ENCODE peak calls at places on chromosomes 13 and 19, in seven cellular contexts. A is heart left ventricle, M is pancreas, U is thoracic aorta, Z is K562, O is brain microvascular endothelial cell, D is dorsolateral prefrontal cortex. I is an unnamed sample.

GRCh38 chr19:44055870-44056269 is 4.0 kb downstream of the ZNF223 start:
- DNase-seq in A (no peak), M (no peak), U (no peak), Z (no peak), O (no peak), D (no peak), I (no peak)

GRCh38 chr13:41639955-41640780 is 182.8 kb downstream of the RGCC start:
- DNase-seq in A (peak; percentile 37), M (no peak), U (no peak), Z (no peak), O (no peak), D (no peak), I (no peak)

GRCh38 chr13:42239644-42240043 is 32.3 kb upstream of the AKAP11 start:
- DNase-seq in A (no peak), M (no peak), U (no peak), Z (no peak), O (no peak), D (no peak), I (no peak)

GRCh38 chr13:40776681-40777165 is 5.7 kb upstream of the MRPS31 start:
- DNase-seq in A (no peak), M (no peak), U (no peak), Z (no peak), O (peak; percentile 30), D (no peak), I (peak; percentile 79)

GRCh38 chr13:110713981-110714797 is 689 bp downstream of the ING1 start:
- DNase-seq in A (peak; percentile 65), M (peak; percentile 72), U (no peak), Z (no peak), O (peak; percentile 40), D (peak; percentile 59), I (peak; percentile 84)

GRCh38 chr19:41018736-41019290 is 27.7 kb downstream of the CYP2B6 start:
- DNase-seq in A (no peak), M (no peak), U (no peak), Z (no peak), O (no peak), D (no peak), I (no peak)

GRCh38 chr19:9054207-9054606 is 32.7 kb upstream of the OR1M1 start:
- DNase-seq in A (no peak), M (no peak), U (no peak), Z (no peak), O (no peak), D (no peak), I (no peak)

GRCh38 chr19:49983645-49984229 is 22.8 kb upstream of the SIGLEC11 start:
- DNase-seq in A (peak; percentile 28), M (peak; percentile 88), U (peak; percentile 38), Z (peak; percentile 78), O (peak; percentile 28), D (peak; percentile 49), I (peak; percentile 78)

GRCh38 chr19:51461723-51462161 is 3.5 kb upstream of the SIGLEC8 start:
- DNase-seq in A (peak; percentile 14), M (no peak), U (no peak), Z (no peak), O (no peak), D (no peak), I (no peak)

GRCh38 chr19:30133803-30134202 is 191.8 kb downstream of the URI1 start:
- DNase-seq in A (no peak), M (peak; percentile 22), U (no peak), Z (no peak), O (no peak), D (no peak), I (no peak)

GRCh38 chr13:110634558-110634957 is 19.2 kb downstream of the NAXD start:
- DNase-seq in A (no peak), M (no peak), U (no peak), Z (no peak), O (peak; percentile 96), D (no peak), I (no peak)

GRCh38 chr13:110559986-110560385 is 1.5 kb downstream of the RAB20 start:
- DNase-seq in A (no peak), M (no peak), U (no peak), Z (no peak), O (no peak), D (no peak), I (no peak)

GRCh38 chr13:110431851-110432294 is 124.8 kb downstream of the COL4A2 start:
- DNase-seq in A (peak; percentile 66), M (no peak), U (no peak), Z (no peak), O (no peak), D (no peak), I (no peak)

GRCh38 chr13:104015646-104016396 is 949.6 kb upstream of the SLC10A2 start:
- DNase-seq in A (no peak), M (no peak), U (no peak), Z (no peak), O (peak; percentile 94), D (no peak), I (no peak)

GRCh38 chr19:43132696-43133095 is 50.2 kb upstream of the PSG2 start:
- DNase-seq in A (no peak), M (no peak), U (no peak), Z (no peak), O (no peak), D (no peak), I (no peak)

GRCh38 chr13:23695711-23696512 is 125.7 kb downstream of the TNFRSF19 start:
- DNase-seq in A (peak; percentile 35), M (no peak), U (no peak), Z (no peak), O (no peak), D (no peak), I (peak; percentile 82)

GRCh38 chr13:21046203-21046602 is 15.2 kb downstream of the LATS2 start:
- DNase-seq in A (no peak), M (no peak), U (no peak), Z (no peak), O (no peak), D (no peak), I (no peak)

GRCh38 chr19:16920816-16921529 is 32.2 kb downstream of the F2RL3 start:
- DNase-seq in A (no peak), M (no peak), U (no peak), Z (peak; percentile 90), O (peak; percentile 92), D (no peak), I (no peak)

GRCh38 chr13:112690242-112690943 is 555 bp downstream of the ATP11A start:
- DNase-seq in A (peak; percentile 57), M (peak; percentile 81), U (no peak), Z (no peak), O (no peak), D (peak; percentile 35), I (peak; percentile 55)

GRCh38 chr13:68099616-68100015 is 869.5 kb upstream of the PCDH9 start:
- DNase-seq in A (no peak), M (no peak), U (no peak), Z (no peak), O (peak; percentile 81), D (no peak), I (no peak)

GRCh38 chr13:29484236-29484635 is 111.3 kb downstream of the SLC7A1 start:
- DNase-seq in A (no peak), M (no peak), U (no peak), Z (no peak), O (no peak), D (no peak), I (peak; percentile 32)

GRCh38 chr13:45847554-45848224 is 3.9 kb downstream of the SIAH3 start:
- DNase-seq in A (no peak), M (no peak), U (no peak), Z (no peak), O (peak; percentile 43), D (peak; percentile 9), I (peak; percentile 66)

GRCh38 chr19:10230155-10230903 is 802 bp downstream of the S1PR2 start:
- DNase-seq in A (peak; percentile 50), M (peak; percentile 68), U (no peak), Z (peak; percentile 71), O (no peak), D (peak; percentile 43), I (peak; percentile 52)

GRCh38 chr13:39612023-39612637 is 9.1 kb upstream of the LHFPL6 start:
- DNase-seq in A (peak; percentile 70), M (no peak), U (peak; percentile 47), Z (peak; percentile 20), O (peak; percentile 76), D (peak; percentile 69), I (peak; percentile 79)

GRCh38 chr19:37779139-37780035 is at the start of gene ZNF573:
- DNase-seq in A (peak; percentile 88), M (peak; percentile 82), U (peak; percentile 42), Z (peak; percentile 77), O (peak; percentile 89), D (peak; percentile 90), I (peak; percentile 84)
- H3K4me3 ChIP-seq in A (peak within 1 kb of the TSS; percentile 62), M (peak within 1 kb of the TSS; percentile 66), U (peak within 1 kb of the TSS; percentile 75), Z (peak within 1 kb of the TSS; percentile 61), O (peak within 1 kb of the TSS; percentile 77), D (peak within 1 kb of the TSS; percentile 88), I (peak within 1 kb of the TSS; percentile 63)

GRCh38 chr19:19562665-19563347 is 24.7 kb downstream of the CILP2 start:
- DNase-seq in A (no peak), M (no peak), U (no peak), Z (peak; percentile 38), O (no peak), D (no peak), I (no peak)
- TF ChIP-seq CTCF in A (no peak), M (no peak), U (no peak), Z (peak; percentile 56), O (peak; percentile 6), D (no peak), I (no peak)

GRCh38 chr13:75263741-75264407 is 218.1 kb downstream of the TBC1D4 start:
- DNase-seq in A (no peak), M (no peak), U (no peak), Z (no peak), O (no peak), D (no peak), I (no peak)

GRCh38 chr13:75264611-75265010 is 217.4 kb downstream of the TBC1D4 start:
- DNase-seq in A (no peak), M (no peak), U (no peak), Z (no peak), O (no peak), D (no peak), I (no peak)
- H3K4me3 ChIP-seq in A (no peak overlapping the region), M (no peak overlapping the region), U (no peak overlapping the region), Z (no peak overlapping the region), O (no peak overlapping the region), D (no peak overlapping the region), I (no peak overlapping the region)

GRCh38 chr13:73401769-73402168 is 343.0 kb downstream of the KLF5 start:
- DNase-seq in A (no peak), M (no peak), U (no peak), Z (no peak), O (no peak), D (no peak), I (no peak)
- TF ChIP-seq CTCF in A (no peak), M (no peak), U (no peak), Z (no peak), O (no peak), D (no peak), I (peak; percentile 2)

I was measured in GM12865.